ENCODE peak calls at places on chromosomes 4 and X, in seven cellular contexts. Z is GM20000; E is GM03348; K is fibroblast of gingiva; Y is stimulated activated CD4-positive, alpha-beta T cell treated with anti-CD3 and anti-CD28 coated beads, TNF-alpha, amount 100 ng/mL, for 48 hours; W is tibial artery; Q is cardiac muscle cell. G is an unnamed sample.

GRCh38 chr4:116092961-116093360 is 979.5 kb upstream of the NDST4 start:
- DNase-seq in Q (no peak), Y (no peak), K (no peak), Z (no peak), W (no peak), E (no peak), G (no peak)

GRCh38 chrX:38278682-38279081 is 48.6 kb downstream of the RPGR start:
- DNase-seq in K (peak), W (no peak), Y (no peak), Z (no peak), Q (no peak), E (no peak), G (no peak)

GRCh38 chrX:80705379-80705778 is 104.3 kb downstream of the BRWD3 start:
- DNase-seq in K (no peak), W (no peak), Q (no peak), E (no peak), Y (no peak), Z (no peak), G (no peak)

GRCh38 chrX:119758682-119759332 is 419 bp downstream of the SOWAHD start:
- DNase-seq in E (peak), Y (no peak), Q (no peak), Z (no peak), W (no peak), K (peak), G (no peak)

GRCh38 chr4:69831646-69832325 is 28.2 kb downstream of the SULT1E1 start:
- DNase-seq in Y (no peak), K (no peak), E (no peak), Z (peak), Q (no peak), W (peak), G (no peak)

GRCh38 chr4:54063737-54064316 is 578 bp downstream of the CHIC2 start:
- DNase-seq in Q (no peak), Z (peak), E (peak), Y (no peak), K (peak), W (peak), G (no peak)

GRCh38 chrX:21708116-21708515 is 49.8 kb downstream of the SMPX start:
- DNase-seq in Y (no peak), Q (peak), E (no peak), K (no peak), Z (no peak), W (no peak), G (no peak)

GRCh38 chr4:22202351-22203343 is 254.1 kb upstream of the KCNIP4 start:
- DNase-seq in Z (no peak), Q (peak), K (no peak), W (no peak), E (no peak), Y (no peak), G (no peak)

GRCh38 chrX:136325377-136325776 is 24.6 kb downstream of the ADGRG4 start:
- DNase-seq in E (no peak), Z (no peak), K (no peak), Q (no peak), Y (no peak), W (no peak), G (no peak)

GRCh38 chr4:54902261-54902660 is 223.1 kb downstream of the KDR start:
- DNase-seq in Z (no peak), K (no peak), Q (peak), W (no peak), Y (no peak), E (peak), G (no peak)

GRCh38 chrX:22603060-22603459 is 330.3 kb downstream of the CBLL2 start:
- DNase-seq in K (no peak), W (no peak), E (no peak), Y (no peak), Z (no peak), Q (no peak), G (no peak)

GRCh38 chrX:118807151-118808017 is 16.2 kb upstream of the ZCCHC12 start:
- DNase-seq in W (no peak), Q (peak), Y (peak), K (peak), Z (peak), E (peak), G (peak)

GRCh38 chr4:86334020-86334750 is 25.7 kb downstream of the MAPK10 start:
- DNase-seq in W (no peak), Z (no peak), K (peak), Q (no peak), E (no peak), Y (no peak), G (peak)

GRCh38 chr4:105641876-105642275 is 66.6 kb downstream of the INTS12 start:
- DNase-seq in W (no peak), E (no peak), Z (no peak), Q (no peak), K (no peak), Y (no peak), G (no peak)

GRCh38 chrX:134737061-134737460 is 78.8 kb upstream of the PLAC1 start:
- DNase-seq in Y (no peak), E (peak), K (peak), Z (no peak), W (peak), Q (peak), G (peak)

GRCh38 chr4:38189445-38189844 is 229.2 kb downstream of the PTTG2 start:
- DNase-seq in Q (peak), Z (no peak), K (peak), Y (no peak), E (peak), W (no peak), G (peak)

GRCh38 chrX:22404297-22404696 is 131.6 kb downstream of the CBLL2 start:
- DNase-seq in W (no peak), Z (no peak), K (no peak), Q (no peak), Y (no peak), E (no peak), G (no peak)

GRCh38 chr4:10582059-10582686 is 102.4 kb downstream of the CLNK start:
- DNase-seq in E (peak), W (peak), Y (no peak), K (peak), Q (peak), Z (no peak), G (peak)

GRCh38 chrX:9832811-9833210 is 46.6 kb downstream of the SHROOM2 start:
- DNase-seq in Y (no peak), K (no peak), W (no peak), Z (peak), E (no peak), Q (no peak), G (no peak)

G was measured in foreskin fibroblast.